ENCODE peak calls at places on chromosomes 4 and X, in four cellular contexts. V, N, Q and O are unnamed samples.

GRCh38 chrX:54178100-54178940 is 4.7 kb downstream of the FAM120C start:
- DNase-seq in V (no peak), Q (no peak), N (no peak), O (no peak)

GRCh38 chr4:123453006-123453685 is 56.6 kb downstream of the SPRY1 start:
- DNase-seq in N (no peak), V (no peak), Q (no peak), O (no peak)

GRCh38 chr4:41887821-41888699 is 47.2 kb upstream of the TMEM33 start:
- DNase-seq in N (no peak), V (peak), Q (no peak), O (no peak)

GRCh38 chrX:129360175-129360574 is 163.1 kb downstream of the SMARCA1 start:
- DNase-seq in N (no peak), V (peak), Q (no peak), O (peak)

GRCh38 chrX:17425151-17425550 is 50.2 kb downstream of the NHS start:
- DNase-seq in Q (no peak), V (no peak), N (no peak), O (no peak)

GRCh38 chr4:8046925-8047541 is 107.4 kb upstream of the AFAP1 start:
- DNase-seq in Q (no peak), N (no peak), V (no peak), O (no peak)

GRCh38 chr4:176953021-176953420 is 160.3 kb upstream of the VEGFC start:
- DNase-seq in Q (no peak), V (no peak), N (no peak), O (no peak)

GRCh38 chr4:71430609-71431008 is 91.8 kb downstream of the SLC4A4 start:
- DNase-seq in V (no peak), N (no peak), Q (no peak), O (no peak)

GRCh38 chr4:180449395-180449956 is 1793.7 kb upstream of the TENM3 start:
- DNase-seq in V (peak), N (no peak), Q (no peak), O (no peak)

GRCh38 chr4:107148922-107149321 is 112.8 kb upstream of the DKK2 start:
- DNase-seq in V (no peak), N (no peak), Q (no peak), O (no peak)

GRCh38 chr4:26093561-26093960 is 179.5 kb downstream of the SMIM20 start:
- DNase-seq in V (no peak), Q (no peak), N (no peak), O (no peak)

GRCh38 chr4:108072300-108072699 is 82.6 kb downstream of the HADH start:
- DNase-seq in Q (no peak), V (no peak), N (no peak), O (no peak)

GRCh38 chr4:19774690-19775256 is 476.9 kb upstream of the SLIT2 start:
- DNase-seq in Q (no peak), V (no peak), N (no peak), O (no peak)

GRCh38 chr4:103086565-103086964 is 10.0 kb upstream of the SLC9B2 start:
- DNase-seq in V (no peak), N (no peak), Q (no peak), O (no peak)

GRCh38 chr4:177315767-177316490 is 6.3 kb downstream of the NEIL3 start:
- DNase-seq in V (no peak), Q (no peak), N (no peak), O (no peak)

GRCh38 chr4:95181446-95182306 is 367.1 kb downstream of the UNC5C start:
- DNase-seq in N (no peak), Q (no peak), V (no peak), O (no peak)

GRCh38 chr4:113474017-113474416 is 287.5 kb downstream of the CAMK2D start:
- DNase-seq in V (peak), N (no peak), Q (no peak), O (no peak)

GRCh38 chr4:19756661-19757060 is 495.0 kb upstream of the SLIT2 start:
- DNase-seq in V (no peak), Q (no peak), N (no peak), O (no peak)

GRCh38 chr4:81492596-81492995 is 20.9 kb upstream of the RASGEF1B start:
- DNase-seq in V (no peak), Q (no peak), N (no peak), O (no peak)

GRCh38 chr4:110091426-110091825 is 107.0 kb downstream of the ELOVL6 start:
- DNase-seq in N (no peak), V (no peak), Q (no peak), O (no peak)

GRCh38 chr4:112069110-112069509 is 76.1 kb upstream of the FAM241A start:
- DNase-seq in V (no peak), N (no peak), Q (no peak), O (no peak)

GRCh38 chr4:102438873-102439614 is 62.1 kb upstream of the NFKB1 start:
- DNase-seq in N (no peak), Q (no peak), V (no peak), O (no peak)

GRCh38 chr4:155544547-155544946 is 122.1 kb upstream of the GUCY1A1 start:
- DNase-seq in Q (no peak), V (no peak), N (peak), O (no peak)

GRCh38 chr4:41257257-41257900 is 651 bp downstream of the UCHL1 start:
- DNase-seq in N (peak), V (no peak), Q (no peak), O (peak)